ENCODE peak calls at places on chromosomes 5 and 9, in eight cellular contexts. I is HCT116, X is IMR-90, T is body of pancreas, L is stomach, S is tibial nerve, M is testis, P is GM12878. B is an unnamed sample.
A peak's percentile ranks its signal among the peaks of the same experiment; 100 is the strongest.

GRCh38 chr5:5275211-5275610 is 135.1 kb downstream of the ADAMTS16 start:
- DNase-seq in I (no peak), X (no peak), T (no peak), L (no peak), S (no peak), M (no peak), P (no peak), B (no peak)

GRCh38 chr9:134297082-134297415 is 29.2 kb upstream of the RXRA start:
- DNase-seq in I (no peak), X (no peak), T (no peak), L (no peak), S (no peak), M (no peak), P (no peak), B (no peak)

GRCh38 chr5:127425037-127425436 is 92.4 kb upstream of the PRRC1 start:
- DNase-seq in I (no peak), X (no peak), T (no peak), L (no peak), S (no peak), M (no peak), P (no peak), B (no peak)

GRCh38 chr9:130825051-130825651 is 9.9 kb upstream of the ABL1 start:
- DNase-seq in I (no peak), X (peak; percentile 84), T (no peak), L (no peak), S (peak; percentile 24), M (peak; percentile 51), P (no peak), B (no peak)

GRCh38 chr9:69667306-69667705 is 4.9 kb downstream of the APBA1 start:
- DNase-seq in I (no peak), X (no peak), T (no peak), L (no peak), S (no peak), M (no peak), P (no peak), B (no peak)

GRCh38 chr5:169942181-169942580 is 38.1 kb downstream of the INSYN2B start:
- DNase-seq in I (no peak), X (no peak), T (no peak), L (no peak), S (no peak), M (no peak), P (no peak), B (no peak)

GRCh38 chr9:7325980-7326379 is 473.6 kb downstream of the DMAC1 start:
- DNase-seq in I (no peak), X (no peak), T (no peak), L (no peak), S (no peak), M (no peak), P (no peak), B (no peak)

GRCh38 chr5:132471006-132471907 is 19.3 kb downstream of the IRF1 start:
- DNase-seq in I (no peak), X (no peak), T (no peak), L (peak; percentile 23), S (no peak), M (no peak), P (no peak), B (no peak)

GRCh38 chr5:140221697-140222223 is 46.8 kb downstream of the CYSTM1 start:
- DNase-seq in I (peak; percentile 59), X (peak; percentile 93), T (no peak), L (no peak), S (no peak), M (no peak), P (no peak), B (no peak)

GRCh38 chr5:140219068-140219971 is 44.3 kb downstream of the CYSTM1 start:
- DNase-seq in I (no peak), X (no peak), T (peak; percentile 94), L (peak; percentile 91), S (no peak), M (no peak), P (no peak), B (peak; percentile 82)

GRCh38 chr5:140220698-140221064 is 45.7 kb downstream of the CYSTM1 start:
- DNase-seq in I (no peak), X (no peak), T (no peak), L (no peak), S (no peak), M (no peak), P (no peak), B (no peak)

GRCh38 chr5:140222416-140222815 is 47.4 kb downstream of the CYSTM1 start:
- DNase-seq in I (no peak), X (no peak), T (no peak), L (no peak), S (no peak), M (no peak), P (no peak), B (no peak)

DNA sequence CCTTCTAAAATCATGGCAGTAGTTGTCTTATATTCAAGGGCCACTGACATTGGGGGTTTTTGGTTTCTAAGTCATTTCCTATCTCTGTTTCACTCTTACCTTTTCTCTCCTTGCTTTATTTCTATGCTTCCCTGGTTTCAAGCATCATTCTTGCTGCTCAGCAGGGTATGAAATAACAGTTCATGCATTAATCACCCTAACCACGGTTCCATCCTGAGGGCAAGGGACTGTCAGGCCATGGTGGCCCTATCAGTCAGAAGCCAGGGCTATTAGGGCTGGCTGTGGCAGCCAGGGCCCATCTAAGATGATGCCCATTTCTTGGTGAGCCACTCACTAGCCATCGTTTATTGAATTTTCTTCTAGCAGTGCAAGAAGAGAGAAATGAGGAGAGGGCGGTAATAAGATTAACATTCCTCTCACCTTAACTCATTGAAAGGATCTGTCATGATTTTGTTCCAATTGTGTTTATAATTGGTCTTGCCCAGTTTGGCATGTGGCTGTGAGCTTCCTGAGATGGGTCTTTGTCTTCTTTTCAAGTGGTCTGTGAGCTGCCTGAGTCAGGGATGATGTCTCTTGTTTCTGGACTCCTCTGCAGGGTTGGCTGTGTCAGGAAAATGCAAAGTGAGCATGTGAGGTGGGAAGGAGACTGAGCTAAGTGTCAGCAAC is 45.2 kb downstream of the CYSTM1 start:
- DNase-seq in I (no peak), X (peak; percentile 66), T (no peak), L (no peak), S (no peak), M (no peak), P (peak; percentile 54), B (no peak)
- H3K27ac ChIP-seq in I (peak overlapping the region; percentile 87), X (no peak overlapping the region), T (peak overlapping the region; percentile 81), L (peak overlapping the region; percentile 95), S (peak overlapping the region; percentile 9), M (no peak overlapping the region), P (peak overlapping the region; percentile 38), B (peak overlapping the region; percentile 87)

GRCh38 chr5:56233230-56233629 is at the start of gene ANKRD55:
- DNase-seq in I (no peak), X (no peak), T (no peak), L (no peak), S (no peak), M (no peak), P (no peak), B (no peak)

GRCh38 chr5:56229106-56229505 is 4.0 kb downstream of the ANKRD55 start:
- DNase-seq in I (no peak), X (no peak), T (no peak), L (no peak), S (no peak), M (no peak), P (no peak), B (no peak)

DNA sequence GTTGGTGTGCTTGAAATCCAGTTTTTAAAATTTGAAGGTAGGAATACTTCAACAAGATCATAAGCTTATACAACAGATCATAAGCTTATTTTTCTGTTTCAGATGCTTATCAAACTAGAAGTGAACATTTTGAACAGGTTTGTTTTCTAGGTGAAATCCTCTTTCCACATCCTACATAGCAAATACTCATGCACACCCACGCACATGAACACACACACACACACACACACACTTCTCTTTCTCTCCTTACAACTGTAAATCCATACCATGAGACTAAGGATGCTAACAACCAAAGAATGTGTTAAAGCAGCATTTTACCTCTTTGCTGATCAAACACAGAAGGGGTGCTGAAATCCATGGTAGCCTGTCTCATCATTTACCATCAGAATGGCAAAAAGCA is 592 bp downstream of the ANKRD55 start:
- DNase-seq in I (no peak), X (no peak), T (no peak), L (no peak), S (no peak), M (no peak), P (no peak), B (no peak)
- H3K4me3 ChIP-seq in I (no peak overlapping the region), X (no peak overlapping the region), T (no peak overlapping the region), L (no peak overlapping the region), S (no peak overlapping the region), M (no peak overlapping the region), P (no peak overlapping the region), B (no peak overlapping the region)

GRCh38 chr5:177022386-177023246 is at the start of gene ZNF346:
- DNase-seq in I (peak; percentile 83), X (peak; percentile 92), T (peak; percentile 95), L (peak; percentile 92), S (peak; percentile 90), M (peak; percentile 96), P (peak; percentile 65), B (peak; percentile 95)
- TF ChIP-seq POLR2A in I (peak; percentile 84), X (peak; percentile 82), T (peak; percentile 77), L (peak; percentile 31), S (peak; percentile 56), M (no peak), P (peak; percentile 94), B (peak; percentile 69)

GRCh38 chr5:95836544-95836943 is 14.0 kb upstream of the GLRX start:
- DNase-seq in I (no peak), X (no peak), T (no peak), L (no peak), S (no peak), M (no peak), P (no peak), B (no peak)

GRCh38 chr5:95839658-95840057 is 17.1 kb upstream of the GLRX start:
- DNase-seq in I (no peak), X (no peak), T (no peak), L (no peak), S (no peak), M (no peak), P (no peak), B (no peak)

GRCh38 chr5:95837492-95837891 is 15.0 kb upstream of the GLRX start:
- DNase-seq in I (no peak), X (no peak), T (no peak), L (no peak), S (no peak), M (no peak), P (no peak), B (no peak)

GRCh38 chr5:95838001-95838520 is 15.5 kb upstream of the GLRX start:
- DNase-seq in I (no peak), X (no peak), T (no peak), L (no peak), S (no peak), M (no peak), P (no peak), B (no peak)

GRCh38 chr5:95838552-95838951 is 16.0 kb upstream of the GLRX start:
- DNase-seq in I (no peak), X (no peak), T (no peak), L (no peak), S (no peak), M (no peak), P (no peak), B (no peak)
- H3K27ac ChIP-seq in I (no peak overlapping the region), X (no peak overlapping the region), T (no peak overlapping the region), L (peak overlapping the region; percentile 92), S (no peak overlapping the region), M (no peak overlapping the region), P (no peak overlapping the region), B (no peak overlapping the region)